ENCODE peak calls at places on chromosomes 1 and 21, in ten cellular contexts. A is SK-N-SH, G is suprapubic skin, K is A549, U is upper lobe of left lung, X is tibial nerve, B is transverse colon, O is H1, Y is sigmoid colon, L is ovary. N is an unnamed sample.

GRCh38 chr1:11045428-11046269 is 1.4 kb downstream of the MASP2 start:
- DNase-seq in O (peak; percentile 88), U (no peak), L (no peak), G (no peak), B (no peak), X (no peak), Y (peak; percentile 54), K (no peak), A (peak; percentile 55), N (no peak)

GRCh38 chr1:64595871-64596515 is 126.1 kb downstream of the CACHD1 start:
- DNase-seq in B (no peak), G (no peak), K (no peak), A (no peak), O (no peak), Y (no peak), U (no peak), X (no peak), L (no peak), N (no peak)

GRCh38 chr1:17957588-17958267 is 149.9 kb upstream of the IGSF21 start:
- DNase-seq in Y (no peak), L (no peak), G (no peak), K (no peak), A (no peak), X (no peak), O (no peak), U (no peak), B (no peak), N (no peak)

GRCh38 chr1:195897072-195897471 is 711.2 kb downstream of the KCNT2 start:
- DNase-seq in G (no peak), U (no peak), X (no peak), O (no peak), Y (no peak), B (no peak), A (no peak), L (no peak), K (no peak), N (no peak)

GRCh38 chr1:66981679-66982078 is 56.9 kb downstream of the MIER1 start:
- DNase-seq in G (no peak), X (no peak), L (peak; percentile 36), K (no peak), A (no peak), O (no peak), U (no peak), Y (peak; percentile 74), B (peak; percentile 28), N (no peak)

GRCh38 chr1:33468011-33468410 is 4.4 kb upstream of the ZSCAN20 start:
- DNase-seq in L (no peak), Y (no peak), K (no peak), X (no peak), B (no peak), O (no peak), U (no peak), A (no peak), G (no peak), N (no peak)

GRCh38 chr1:176033879-176034278 is 173.2 kb downstream of the COP1 start:
- DNase-seq in G (no peak), O (no peak), B (no peak), U (no peak), A (no peak), Y (no peak), L (no peak), X (no peak), K (no peak), N (no peak)

GRCh38 chr21:14718957-14719356 is 172.8 kb upstream of the SAMSN1 start:
- DNase-seq in L (no peak), K (no peak), A (no peak), X (no peak), G (no peak), O (no peak), B (no peak), Y (no peak), U (no peak), N (no peak)

GRCh38 chr1:37267111-37267835 is 207.1 kb upstream of the ZC3H12A start:
- DNase-seq in G (no peak), L (no peak), X (no peak), O (no peak), B (no peak), K (no peak), Y (no peak), U (no peak), A (peak; percentile 68), N (no peak)

GRCh38 chr1:117679299-117679698 is 73.5 kb downstream of the TENT5C start:
- DNase-seq in Y (no peak), K (no peak), B (no peak), X (no peak), A (no peak), O (no peak), G (no peak), U (no peak), L (no peak), N (no peak)

GRCh38 chr1:151984313-151984956 is 9.2 kb downstream of the S100A10 start:
- DNase-seq in A (no peak), O (no peak), U (no peak), K (no peak), Y (no peak), B (no peak), G (no peak), X (no peak), L (no peak), N (no peak)

DNA sequence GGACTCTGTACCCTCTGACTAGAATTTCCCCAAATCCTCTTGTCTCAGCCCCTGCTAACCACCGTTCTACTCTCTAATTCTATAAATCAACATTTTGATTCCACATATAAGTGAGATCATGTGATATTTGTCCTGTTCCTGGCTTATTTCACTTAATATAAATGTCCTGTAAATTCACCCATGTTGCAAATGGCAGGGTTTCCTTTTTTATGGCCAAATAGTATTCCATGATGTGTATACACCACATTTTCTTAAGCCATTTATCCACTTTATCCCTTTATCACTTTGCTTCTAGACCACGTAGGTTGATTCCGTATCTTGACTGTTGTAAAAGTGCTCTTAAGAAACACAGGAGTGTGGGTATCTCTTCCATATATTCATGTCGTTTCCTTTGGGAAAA is 8.9 kb downstream of the RNF187 start:
- DNase-seq in G (no peak), B (no peak), Y (no peak), K (no peak), L (no peak), X (no peak), A (no peak), U (no peak), O (no peak), N (no peak)
- TF ChIP-seq EP300 in G (no peak), B (no peak), Y (no peak), K (no peak), L (no peak), X (no peak), A (no peak), U (no peak), O (no peak), N (no peak)

GRCh38 chr1:22364326-22364650 is 87.4 kb upstream of the ZBTB40 start:
- DNase-seq in L (no peak), K (no peak), B (no peak), Y (no peak), U (peak; percentile 31), A (no peak), X (no peak), O (no peak), G (no peak), N (no peak)
- TF ChIP-seq EP300 in L (no peak), K (no peak), B (no peak), Y (no peak), U (no peak), A (no peak), X (no peak), O (no peak), G (no peak), N (no peak)

GRCh38 chr1:203867816-203868215 is 6.4 kb downstream of the SNRPE start:
- DNase-seq in U (no peak), G (no peak), B (no peak), L (no peak), O (no peak), K (no peak), Y (no peak), A (no peak), X (no peak), N (no peak)

GRCh38 chr1:203873094-203873493 is 11.7 kb downstream of the SNRPE start:
- DNase-seq in A (no peak), X (no peak), G (no peak), L (no peak), Y (no peak), B (no peak), K (no peak), O (no peak), U (no peak), N (no peak)

GRCh38 chr1:203870256-203870655 is 8.9 kb downstream of the SNRPE start:
- DNase-seq in U (no peak), B (no peak), K (no peak), A (no peak), X (no peak), G (no peak), L (no peak), Y (no peak), O (no peak), N (no peak)

DNA sequence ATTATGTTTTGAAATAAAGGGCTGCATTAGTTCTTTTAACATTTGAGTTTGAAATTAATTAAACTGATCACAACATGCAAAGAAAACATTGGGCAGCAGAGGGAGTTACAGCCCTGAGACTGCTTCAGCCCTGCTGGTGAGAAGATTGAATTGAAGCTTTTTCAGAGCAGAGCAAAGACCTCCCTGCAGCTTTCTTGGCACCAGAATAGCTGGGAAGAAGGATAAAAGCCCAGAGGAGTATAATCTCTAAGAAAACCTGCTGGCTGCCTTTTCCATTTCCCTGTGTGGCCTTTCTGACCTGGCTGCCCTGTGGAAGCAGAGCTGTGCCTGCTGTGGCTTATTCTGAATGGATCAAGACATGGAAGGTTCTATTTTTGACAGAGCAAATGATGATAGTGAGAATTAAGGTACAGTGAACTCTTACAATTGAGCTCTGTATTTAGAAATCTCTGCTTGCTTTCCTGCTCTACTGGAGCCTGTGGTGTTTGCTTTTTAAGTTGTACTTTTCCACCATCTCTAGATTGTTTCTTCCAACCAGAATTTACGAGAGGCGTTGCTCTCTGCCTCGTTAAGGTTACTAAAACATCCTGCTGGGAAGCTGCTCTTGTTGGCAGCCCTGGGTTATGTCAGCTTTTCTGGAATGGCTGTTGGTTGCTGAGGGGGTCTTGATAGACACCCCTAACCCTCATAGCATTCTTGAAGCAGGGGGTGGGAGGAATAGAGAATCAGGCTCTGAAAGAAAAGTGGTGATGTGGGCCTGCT is 9.9 kb downstream of the SNRPE start:
- DNase-seq in O (no peak), U (no peak), A (peak; percentile 70), Y (peak; percentile 69), X (no peak), B (peak; percentile 13), K (peak; percentile 94), G (no peak), L (no peak), N (no peak)
- TF ChIP-seq EP300 in O (no peak), U (no peak), A (no peak), Y (no peak), X (peak; percentile 67), B (no peak), K (no peak), G (no peak), L (no peak), N (no peak)

GRCh38 chr1:51381964-51382363 is 51.6 kb upstream of the TTC39A start:
- DNase-seq in U (no peak), B (no peak), L (no peak), A (no peak), K (no peak), X (no peak), O (no peak), Y (no peak), G (no peak), N (no peak)

GRCh38 chr1:51373898-51374297 is 43.5 kb upstream of the TTC39A start:
- DNase-seq in K (no peak), G (no peak), X (no peak), Y (no peak), A (no peak), U (no peak), L (no peak), O (no peak), B (no peak), N (no peak)

GRCh38 chr1:51378871-51379270 is 48.5 kb upstream of the TTC39A start:
- DNase-seq in A (no peak), L (no peak), O (no peak), B (no peak), Y (no peak), X (no peak), U (no peak), G (no peak), K (no peak), N (no peak)
- TF ChIP-seq EP300 in A (no peak), L (no peak), O (no peak), B (no peak), Y (no peak), X (no peak), U (no peak), G (no peak), K (no peak), N (no peak)